ENCODE peak calls at places on chromosomes 13 and 19, in five cellular contexts. One of them, this sample, is unnamed.

GRCh38 chr19:20259615-20260014 is 92.6 kb downstream of the ZNF486 start:
- DNase-seq in caudate nucleus: no peak
- DNase-seq in activated T-cell treated with anti-CD3 and anti-CD28 coated beads for 1 hour: no peak
- DNase-seq in breast epithelium: no peak
- DNase-seq in CD8-positive, alpha-beta T cell: no peak
- DNase-seq in this sample: no peak

GRCh38 chr13:110307697-110308376 is 753 bp downstream of the COL4A2 start:
- DNase-seq in caudate nucleus: no peak
- DNase-seq in activated T-cell treated with anti-CD3 and anti-CD28 coated beads for 1 hour: no peak
- DNase-seq in breast epithelium: peak; percentile 17
- DNase-seq in CD8-positive, alpha-beta T cell: no peak
- DNase-seq in this sample: no peak

GRCh38 chr19:8075158-8076086 is 22.9 kb downstream of the CCL25 start:
- DNase-seq in caudate nucleus: no peak
- DNase-seq in activated T-cell treated with anti-CD3 and anti-CD28 coated beads for 1 hour: no peak
- DNase-seq in breast epithelium: no peak
- DNase-seq in CD8-positive, alpha-beta T cell: no peak
- DNase-seq in this sample: no peak

GRCh38 chr13:42865703-42866102 is 84.3 kb downstream of the FAM216B start:
- DNase-seq in caudate nucleus: no peak
- DNase-seq in activated T-cell treated with anti-CD3 and anti-CD28 coated beads for 1 hour: no peak
- DNase-seq in breast epithelium: no peak
- DNase-seq in CD8-positive, alpha-beta T cell: no peak
- DNase-seq in this sample: no peak

GRCh38 chr19:50794074-50794777 is 4.0 kb downstream of the ACP4 start:
- DNase-seq in caudate nucleus: no peak
- DNase-seq in activated T-cell treated with anti-CD3 and anti-CD28 coated beads for 1 hour: no peak
- DNase-seq in breast epithelium: no peak
- DNase-seq in CD8-positive, alpha-beta T cell: no peak
- DNase-seq in this sample: no peak

GRCh38 chr19:45581576-45581975 is 3.0 kb downstream of the OPA3 start:
- DNase-seq in caudate nucleus: no peak
- DNase-seq in activated T-cell treated with anti-CD3 and anti-CD28 coated beads for 1 hour: no peak
- DNase-seq in breast epithelium: no peak
- DNase-seq in CD8-positive, alpha-beta T cell: no peak
- DNase-seq in this sample: no peak

GRCh38 chr13:42633495-42633894 is 59.5 kb downstream of the TNFSF11 start:
- DNase-seq in caudate nucleus: no peak
- DNase-seq in activated T-cell treated with anti-CD3 and anti-CD28 coated beads for 1 hour: no peak
- DNase-seq in breast epithelium: no peak
- DNase-seq in CD8-positive, alpha-beta T cell: no peak
- DNase-seq in this sample: no peak

GRCh38 chr19:38433268-38433733 is at the start of gene RYR1:
- DNase-seq in caudate nucleus: no peak
- DNase-seq in activated T-cell treated with anti-CD3 and anti-CD28 coated beads for 1 hour: peak; percentile 20
- DNase-seq in breast epithelium: peak; percentile 53
- DNase-seq in CD8-positive, alpha-beta T cell: peak; percentile 39
- DNase-seq in this sample: no peak

GRCh38 chr19:47542030-47542475 is 27.2 kb upstream of the NAPA start:
- DNase-seq in caudate nucleus: no peak
- DNase-seq in activated T-cell treated with anti-CD3 and anti-CD28 coated beads for 1 hour: no peak
- DNase-seq in breast epithelium: no peak
- DNase-seq in CD8-positive, alpha-beta T cell: no peak
- DNase-seq in this sample: no peak

GRCh38 chr13:78024996-78025395 is 106.4 kb upstream of the EDNRB start:
- DNase-seq in caudate nucleus: no peak
- DNase-seq in activated T-cell treated with anti-CD3 and anti-CD28 coated beads for 1 hour: no peak
- DNase-seq in breast epithelium: no peak
- DNase-seq in CD8-positive, alpha-beta T cell: no peak
- DNase-seq in this sample: no peak

GRCh38 chr19:58558066-58558622 is at the start of gene UBE2M:
- DNase-seq in caudate nucleus: no peak
- DNase-seq in activated T-cell treated with anti-CD3 and anti-CD28 coated beads for 1 hour: no peak
- DNase-seq in breast epithelium: no peak
- DNase-seq in CD8-positive, alpha-beta T cell: peak; percentile 80
- DNase-seq in this sample: no peak

GRCh38 chr13:40503026-40503425 is 163.4 kb downstream of the FOXO1 start:
- DNase-seq in caudate nucleus: no peak
- DNase-seq in activated T-cell treated with anti-CD3 and anti-CD28 coated beads for 1 hour: no peak
- DNase-seq in breast epithelium: no peak
- DNase-seq in CD8-positive, alpha-beta T cell: no peak
- DNase-seq in this sample: no peak

GRCh38 chr19:35671818-35672217 is 5.5 kb downstream of the UPK1A start:
- DNase-seq in caudate nucleus: no peak
- DNase-seq in activated T-cell treated with anti-CD3 and anti-CD28 coated beads for 1 hour: no peak
- DNase-seq in breast epithelium: no peak
- DNase-seq in CD8-positive, alpha-beta T cell: no peak
- DNase-seq in this sample: peak; percentile 93

GRCh38 chr13:102399791-102400618 is 1.8 kb downstream of the FGF14 start:
- DNase-seq in caudate nucleus: no peak
- DNase-seq in activated T-cell treated with anti-CD3 and anti-CD28 coated beads for 1 hour: peak; percentile 1
- DNase-seq in breast epithelium: no peak
- DNase-seq in CD8-positive, alpha-beta T cell: peak; percentile 27
- DNase-seq in this sample: no peak

GRCh38 chr19:16005925-16006324 is 57.1 kb downstream of the OR10H4 start:
- DNase-seq in caudate nucleus: no peak
- DNase-seq in activated T-cell treated with anti-CD3 and anti-CD28 coated beads for 1 hour: no peak
- DNase-seq in breast epithelium: no peak
- DNase-seq in CD8-positive, alpha-beta T cell: no peak
- DNase-seq in this sample: no peak

GRCh38 chr19:29260477-29261317 is 47.7 kb upstream of the UQCRFS1 start:
- DNase-seq in caudate nucleus: no peak
- DNase-seq in activated T-cell treated with anti-CD3 and anti-CD28 coated beads for 1 hour: no peak
- DNase-seq in breast epithelium: no peak
- DNase-seq in CD8-positive, alpha-beta T cell: no peak
- DNase-seq in this sample: peak; percentile 44

GRCh38 chr13:110801044-110801443 is 87.5 kb downstream of the ING1 start:
- DNase-seq in caudate nucleus: no peak
- DNase-seq in activated T-cell treated with anti-CD3 and anti-CD28 coated beads for 1 hour: no peak
- DNase-seq in breast epithelium: no peak
- DNase-seq in CD8-positive, alpha-beta T cell: no peak
- DNase-seq in this sample: no peak

GRCh38 chr19:14005381-14006084 is 587 bp downstream of the RFX1 start:
- DNase-seq in caudate nucleus: peak; percentile 50
- DNase-seq in activated T-cell treated with anti-CD3 and anti-CD28 coated beads for 1 hour: peak; percentile 93
- DNase-seq in breast epithelium: peak; percentile 93
- DNase-seq in CD8-positive, alpha-beta T cell: peak; percentile 90
- DNase-seq in this sample: peak; percentile 74

GRCh38 chr13:22482496-22483000 is 698.2 kb upstream of the SGCG start:
- DNase-seq in caudate nucleus: no peak
- DNase-seq in activated T-cell treated with anti-CD3 and anti-CD28 coated beads for 1 hour: no peak
- DNase-seq in breast epithelium: no peak
- DNase-seq in CD8-positive, alpha-beta T cell: no peak
- DNase-seq in this sample: no peak

GRCh38 chr19:30842926-30843325 is 470.7 kb downstream of the ZNF536 start:
- DNase-seq in caudate nucleus: no peak
- DNase-seq in activated T-cell treated with anti-CD3 and anti-CD28 coated beads for 1 hour: no peak
- DNase-seq in breast epithelium: no peak
- DNase-seq in CD8-positive, alpha-beta T cell: no peak
- DNase-seq in this sample: no peak

This sample was measured in HuH-7.